ENCODE peak calls at places on chromosome 17, in five cellular contexts. H is stimulated activated CD4-positive, alpha-beta T cell treated with anti-CD3 and anti-CD28 coated beads, Interleukin-4, amount 100 ng/mL, for 4 hours; G is adrenal gland; Q is mucosa of descending colon; V is endothelial cell. A is an unnamed sample.

GRCh38 chr17:76119409-76120371 is 16.1 kb upstream of the EXOC7 start:
- DNase-seq in H (no peak), G (no peak), Q (no peak), V (no peak), A (peak)

GRCh38 chr17:41678907-41679739 is 9.6 kb upstream of the EIF1 start:
- DNase-seq in H (peak), G (no peak), Q (peak), V (no peak), A (no peak)

GRCh38 chr17:42422958-42423712 is at the start of gene CAVIN1:
- DNase-seq in H (no peak), G (peak), Q (peak), V (peak), A (peak)

GRCh38 chr17:11561702-11562101 is 36.6 kb upstream of the DNAH9 start:
- DNase-seq in H (no peak), G (no peak), Q (no peak), V (no peak), A (no peak)

GRCh38 chr17:27413295-27413694 is 43.0 kb upstream of the KSR1 start:
- DNase-seq in H (no peak), G (no peak), Q (no peak), V (no peak), A (no peak)

GRCh38 chr17:29977836-29978235 is 36.4 kb downstream of the EFCAB5 start:
- DNase-seq in H (no peak), G (no peak), Q (no peak), V (no peak), A (no peak)

GRCh38 chr17:76530826-76531500 is 6.5 kb downstream of the CYGB start:
- DNase-seq in H (no peak), G (no peak), Q (no peak), V (no peak), A (peak)

GRCh38 chr17:8152112-8152775 is at the start of gene PER1:
- DNase-seq in H (peak), G (peak), Q (peak), V (peak), A (peak)

GRCh38 chr17:1067282-1067956 is 70.5 kb downstream of the TIMM22 start:
- DNase-seq in H (no peak), G (no peak), Q (no peak), V (no peak), A (no peak)

GRCh38 chr17:2179615-2180295 is 123.8 kb downstream of the SMG6 start:
- DNase-seq in H (no peak), G (peak), Q (peak), V (no peak), A (peak)

GRCh38 chr17:8056232-8056975 is 17.5 kb downstream of the ALOX15B start:
- DNase-seq in H (no peak), G (peak), Q (peak), V (no peak), A (peak)

GRCh38 chr17:32936894-32937500 is 9.0 kb downstream of the TMEM98 start:
- DNase-seq in H (peak), G (peak), Q (peak), V (peak), A (peak)